ENCODE peak calls at places on chromosomes 12 and 14, in five cellular contexts. H is lower leg skin, O is tibial nerve, J is ovary, P is left ventricle myocardium inferior. D is an unnamed sample.

GRCh38 chr14:58298477-58298879 is at the start of gene ARID4A:
- DNase-seq in H (no peak), O (peak), J (peak), P (peak), D (peak)

GRCh38 chr14:100446572-100446971 is 123.4 kb downstream of the SLC25A47 start:
- DNase-seq in H (no peak), O (no peak), J (no peak), P (no peak), D (no peak)

GRCh38 chr12:76957306-76957705 is 78.5 kb upstream of the CSRP2 start:
- DNase-seq in H (no peak), O (no peak), J (no peak), P (no peak), D (no peak)

GRCh38 chr12:57838594-57839302 is 7.8 kb downstream of the CTDSP2 start:
- DNase-seq in H (no peak), O (no peak), J (no peak), P (no peak), D (no peak)

GRCh38 chr12:46430340-46430948 is 57.9 kb upstream of the SLC38A2 start:
- DNase-seq in H (no peak), O (no peak), J (no peak), P (no peak), D (no peak)

GRCh38 chr14:38079268-38079667 is 128.4 kb upstream of the SSTR1 start:
- DNase-seq in H (no peak), O (no peak), J (no peak), P (no peak), D (no peak)

GRCh38 chr12:49776858-49777257 is 35.5 kb downstream of the TMBIM6 start:
- DNase-seq in H (no peak), O (no peak), J (no peak), P (no peak), D (no peak)

GRCh38 chr12:52650520-52651081 is 1.4 kb downstream of the KRT2 start:
- DNase-seq in H (no peak), O (no peak), J (no peak), P (no peak), D (no peak)

GRCh38 chr12:7642876-7643309 is 22.8 kb downstream of the APOBEC1 start:
- DNase-seq in H (no peak), O (no peak), J (no peak), P (no peak), D (no peak)

GRCh38 chr12:108482717-108483212 is 32.3 kb upstream of the FICD start:
- DNase-seq in H (no peak), O (no peak), J (no peak), P (no peak), D (no peak)

GRCh38 chr14:92922883-92923743 is at the start of gene CHGA:
- DNase-seq in H (no peak), O (peak), J (peak), P (peak), D (no peak)

GRCh38 chr12:112103758-112104504 is 4.7 kb downstream of the NAA25 start:
- DNase-seq in H (no peak), O (no peak), J (no peak), P (no peak), D (no peak)

GRCh38 chr12:11862794-11863193 is 207.9 kb upstream of the BCL2L14 start:
- DNase-seq in H (no peak), O (no peak), J (no peak), P (no peak), D (no peak)

GRCh38 chr12:4220489-4220888 is 53.1 kb upstream of the CCND2 start:
- DNase-seq in H (no peak), O (no peak), J (no peak), P (no peak), D (no peak)

GRCh38 chr14:53011053-53011462 is 60.2 kb upstream of the FERMT2 start:
- DNase-seq in H (peak), O (peak), J (peak), P (peak), D (peak)

GRCh38 chr12:124386059-124386458 is 91.2 kb downstream of the RFLNA start:
- DNase-seq in H (no peak), O (no peak), J (peak), P (peak), D (no peak)

DNA sequence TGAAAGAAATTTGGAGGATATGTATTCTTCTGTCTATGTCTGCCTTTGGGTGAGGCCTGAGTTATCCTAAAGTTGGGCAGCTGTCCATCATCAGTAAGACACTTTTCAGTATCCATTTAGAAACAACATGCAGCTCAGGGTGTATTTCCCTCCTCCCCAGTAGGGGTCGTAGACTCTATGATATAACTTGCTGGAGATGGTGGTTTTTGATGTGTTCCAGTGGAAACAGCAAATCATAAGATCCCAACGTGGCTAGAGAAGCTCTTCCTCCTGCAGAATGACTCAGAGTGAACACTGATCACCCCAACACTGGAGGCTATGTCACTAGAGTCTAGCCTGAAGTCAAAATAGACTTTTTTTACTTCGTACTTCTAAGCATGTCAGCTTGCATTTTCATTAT is 331.6 kb upstream of the STXBP6 start:
- DNase-seq in H (no peak), O (no peak), J (no peak), P (no peak), D (no peak)
- TF ChIP-seq CTCF in H (no peak), O (no peak), J (no peak), P (peak), D (no peak)

DNA sequence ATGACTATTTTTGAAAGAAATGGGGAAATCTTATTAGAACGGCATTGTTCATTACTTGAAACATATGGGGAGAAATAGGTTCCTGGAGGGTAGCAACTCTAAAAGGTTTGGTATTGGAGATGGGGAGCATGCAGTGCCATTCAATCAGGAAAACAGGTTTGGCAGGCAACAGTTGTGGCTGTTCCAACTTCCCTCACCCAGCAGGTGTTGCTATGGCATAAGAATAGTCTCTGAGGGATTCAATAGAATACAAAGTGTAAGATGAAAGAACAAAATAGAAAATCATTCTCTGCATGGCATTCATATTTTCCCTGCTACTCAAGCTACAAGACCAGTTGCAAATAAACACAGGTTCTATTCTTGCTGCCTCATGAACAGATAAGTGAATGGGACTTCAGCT is 393.3 kb upstream of the RPL10L start:
- DNase-seq in H (no peak), O (no peak), J (no peak), P (no peak), D (no peak)
- TF ChIP-seq CTCF in H (no peak), O (no peak), J (no peak), P (no peak), D (no peak)

DNA sequence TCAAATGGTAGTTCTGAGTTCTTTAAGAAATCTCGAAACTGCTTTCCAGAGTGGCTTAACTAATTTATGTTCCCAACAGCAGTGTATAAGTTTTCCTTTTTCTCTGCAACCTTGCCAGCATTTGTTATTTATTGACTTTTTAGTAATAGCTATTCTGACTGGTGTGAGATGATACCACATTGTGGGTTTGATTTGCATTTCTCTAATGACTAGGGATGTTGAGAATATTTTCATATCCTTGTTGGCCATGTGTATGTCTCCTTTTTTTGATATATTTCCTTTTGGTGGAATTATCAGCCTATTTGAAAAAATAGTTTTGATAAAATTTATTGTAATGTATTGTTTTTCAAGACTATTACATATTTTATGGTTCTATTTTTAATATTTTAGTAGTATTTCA is 701.3 kb upstream of the FBXO33 start:
- DNase-seq in H (no peak), O (no peak), J (no peak), P (no peak), D (no peak)
- TF ChIP-seq CTCF in H (no peak), O (no peak), J (no peak), P (no peak), D (no peak)

DNA sequence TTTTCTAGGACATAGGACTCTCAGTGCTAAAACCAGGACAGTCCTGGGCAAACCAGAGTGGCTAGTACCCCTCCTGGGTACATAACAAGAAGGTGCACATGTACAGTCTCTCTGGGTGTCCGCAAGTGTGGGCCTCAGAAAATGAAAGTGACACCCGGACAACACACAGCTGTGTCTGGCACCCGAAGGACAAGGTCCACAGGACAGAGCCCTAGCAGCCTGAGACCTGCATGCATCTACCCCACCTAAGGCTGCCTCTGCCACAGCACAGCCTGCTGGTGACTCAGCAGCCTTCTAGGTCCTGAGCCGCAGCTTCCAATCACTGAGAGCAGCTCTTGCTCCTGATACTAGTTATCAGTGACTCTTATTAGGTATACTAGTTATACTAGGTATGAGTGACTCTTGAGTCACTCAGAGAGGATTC is 784.1 kb upstream of the TBX3 start:
- DNase-seq in H (no peak), O (no peak), J (no peak), P (no peak), D (no peak)
- TF ChIP-seq CTCF in H (no peak), O (no peak), J (no peak), P (peak), D (no peak)

GRCh38 chr14:96066976-96067375 is 27.8 kb downstream of the C14orf132 start:
- DNase-seq in H (no peak), O (no peak), J (no peak), P (no peak), D (no peak)
- TF ChIP-seq CTCF in H (no peak), O (no peak), J (no peak), P (no peak), D (no peak)

DNA sequence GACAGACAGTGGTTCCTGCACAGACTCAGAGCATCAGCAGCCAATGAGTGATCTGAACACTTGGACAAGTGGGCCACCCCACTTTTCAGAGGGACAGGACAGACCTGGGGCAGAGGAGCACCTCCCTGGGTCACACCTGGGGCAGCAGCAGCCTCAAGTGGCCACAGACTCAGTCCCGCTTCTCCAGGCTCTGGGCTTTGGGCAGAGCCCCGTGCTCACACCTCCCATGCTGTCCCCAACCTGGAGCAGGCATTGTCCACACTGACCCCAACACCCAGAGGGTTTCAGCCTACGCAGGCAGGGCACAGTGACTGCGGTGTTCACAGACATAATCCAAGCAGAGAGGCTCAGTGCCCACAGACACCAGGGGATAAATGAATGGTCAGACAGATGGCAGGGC is 135.5 kb upstream of the SFSWAP start:
- DNase-seq in H (no peak), O (no peak), J (no peak), P (no peak), D (no peak)
- TF ChIP-seq CTCF in H (no peak), O (no peak), J (no peak), P (no peak), D (no peak)

GRCh38 chr12:42612258-42612608 is 22.7 kb upstream of the PRICKLE1 start:
- DNase-seq in H (no peak), O (no peak), J (no peak), P (no peak), D (no peak)
- TF ChIP-seq CTCF in H (no peak), O (no peak), J (no peak), P (no peak), D (no peak)

DNA sequence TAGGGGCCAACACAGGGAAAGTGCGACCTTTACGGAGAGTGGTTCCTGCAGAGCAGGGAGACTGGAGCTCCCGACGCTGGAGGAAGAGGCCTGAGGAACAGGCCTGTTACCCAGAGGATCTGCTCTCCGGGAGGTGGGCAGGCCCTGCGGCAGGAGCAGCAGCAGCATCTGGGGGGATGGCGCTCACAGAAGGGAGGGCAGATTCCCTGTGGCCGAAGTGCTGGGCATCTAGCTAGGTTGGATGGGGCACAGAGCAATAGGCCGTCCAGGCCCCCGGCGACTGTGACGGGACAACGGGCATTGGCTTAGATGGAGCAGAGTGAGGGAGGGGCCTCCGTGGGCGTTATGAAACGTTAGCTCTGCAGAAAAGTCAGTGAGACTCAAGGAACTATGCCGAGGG is 135.6 kb downstream of the PIWIL1 start:
- DNase-seq in H (no peak), O (no peak), J (no peak), P (no peak), D (no peak)
- TF ChIP-seq CTCF in H (no peak), O (no peak), J (no peak), P (no peak), D (no peak)

GRCh38 chr14:65370890-65371289 is 41.6 kb upstream of the FUT8 start:
- DNase-seq in H (no peak), O (no peak), J (no peak), P (no peak), D (no peak)

GRCh38 chr14:65377576-65377975 is 35.0 kb upstream of the FUT8 start:
- DNase-seq in H (no peak), O (peak), J (no peak), P (no peak), D (no peak)

GRCh38 chr14:65371784-65372183 is 40.7 kb upstream of the FUT8 start:
- DNase-seq in H (no peak), O (no peak), J (no peak), P (no peak), D (no peak)

GRCh38 chr14:65373011-65373670 is 39.4 kb upstream of the FUT8 start:
- DNase-seq in H (no peak), O (no peak), J (no peak), P (no peak), D (no peak)

GRCh38 chr14:65373671-65374039 is 38.9 kb upstream of the FUT8 start:
- DNase-seq in H (no peak), O (no peak), J (no peak), P (no peak), D (no peak)
- TF ChIP-seq CTCF in H (no peak), O (no peak), J (no peak), P (peak), D (no peak)